ENCODE peak calls at places on chromosomes 3 and 15, in six cellular contexts. R is fibroblast of lung, Q is astrocyte, G is hepatocyte, L is psoas muscle, D is spleen. S is an unnamed sample.

GRCh38 chr3:4067893-4068292 is 235.3 kb upstream of the SETMAR start:
- DNase-seq in R (no peak), Q (no peak), G (no peak), L (no peak), D (no peak), S (no peak)

GRCh38 chr3:16378920-16379319 is 113.9 kb downstream of the OXNAD1 start:
- DNase-seq in R (peak; percentile 73), Q (peak; percentile 63), G (no peak), L (no peak), D (no peak), S (no peak)

GRCh38 chr15:59165726-59166125 is 40.9 kb upstream of the LDHAL6B start:
- DNase-seq in R (peak; percentile 41), Q (no peak), G (no peak), L (no peak), D (no peak), S (peak; percentile 84)

GRCh38 chr3:73056365-73057150 is 4.9 kb upstream of the EBLN2 start:
- DNase-seq in R (no peak), Q (no peak), G (peak; percentile 19), L (no peak), D (no peak), S (no peak)

GRCh38 chr15:65400760-65401606 is 21.8 kb downstream of the IGDCC4 start:
- DNase-seq in R (peak; percentile 63), Q (peak; percentile 49), G (peak; percentile 87), L (peak; percentile 73), D (peak; percentile 81), S (no peak)

GRCh38 chr15:95495033-95495541 is 835.4 kb upstream of the NR2F2 start:
- DNase-seq in R (peak; percentile 35), Q (peak; percentile 21), G (peak; percentile 44), L (no peak), D (no peak), S (no peak)

GRCh38 chr3:16793321-16793720 is 91.4 kb upstream of the PLCL2 start:
- DNase-seq in R (no peak), Q (no peak), G (no peak), L (no peak), D (no peak), S (no peak)

GRCh38 chr3:73141531-73141930 is 80.1 kb downstream of the EBLN2 start:
- DNase-seq in R (no peak), Q (no peak), G (no peak), L (peak; percentile 59), D (no peak), S (no peak)

GRCh38 chr15:67010898-67011619 is 54.3 kb upstream of the SMAD3 start:
- DNase-seq in R (peak; percentile 42), Q (peak; percentile 25), G (no peak), L (no peak), D (no peak), S (no peak)

GRCh38 chr3:24185738-24186384 is 240.8 kb downstream of the NR1D2 start:
- DNase-seq in R (peak; percentile 65), Q (peak; percentile 55), G (peak; percentile 63), L (peak; percentile 23), D (no peak), S (peak; percentile 63)

GRCh38 chr3:118213892-118214291 is 820.8 kb downstream of the IGSF11 start:
- DNase-seq in R (no peak), Q (no peak), G (no peak), L (no peak), D (no peak), S (no peak)

GRCh38 chr3:88113311-88114162 is 36.2 kb upstream of the C3orf38 start:
- DNase-seq in R (peak; percentile 52), Q (peak; percentile 42), G (peak; percentile 82), L (no peak), D (no peak), S (peak; percentile 61)

GRCh38 chr3:23629181-23629893 is 176.4 kb upstream of the UBE2E1 start:
- DNase-seq in R (peak; percentile 90), Q (peak; percentile 86), G (peak; percentile 39), L (no peak), D (no peak), S (peak; percentile 30)

GRCh38 chr15:55823191-55823670 is 80.3 kb upstream of the PRTG start:
- DNase-seq in R (peak; percentile 95), Q (peak; percentile 96), G (peak; percentile 17), L (no peak), D (no peak), S (peak; percentile 18)

GRCh38 chr15:55846108-55846707 is 103.3 kb upstream of the PRTG start:
- DNase-seq in R (peak; percentile 67), Q (peak; percentile 51), G (peak; percentile 80), L (no peak), D (no peak), S (peak; percentile 60)

GRCh38 chr3:39135170-39135805 is 18.1 kb downstream of the CSRNP1 start:
- DNase-seq in R (no peak), Q (no peak), G (no peak), L (no peak), D (no peak), S (no peak)

GRCh38 chr3:98454929-98455328 is 8.1 kb upstream of the OR5K1 start:
- DNase-seq in R (no peak), Q (no peak), G (no peak), L (no peak), D (no peak), S (no peak)

GRCh38 chr3:123766195-123767019 is 117.7 kb downstream of the MYLK start:
- DNase-seq in R (no peak), Q (no peak), G (no peak), L (no peak), D (no peak), S (no peak)

GRCh38 chr3:108590443-108590842 is 921 bp downstream of the DZIP3 start:
- DNase-seq in R (peak; percentile 8), Q (no peak), G (peak; percentile 10), L (no peak), D (no peak), S (peak; percentile 2)

GRCh38 chr3:186772281-186772885 is 11.0 kb upstream of the EIF4A2 start:
- DNase-seq in R (no peak), Q (no peak), G (no peak), L (no peak), D (peak; percentile 81), S (no peak)

GRCh38 chr15:58627706-58628105 is 121.8 kb downstream of the ADAM10 start:
- DNase-seq in R (no peak), Q (no peak), G (no peak), L (no peak), D (no peak), S (no peak)

GRCh38 chr3:77939726-77940125 is 899.8 kb downstream of the ROBO2 start:
- DNase-seq in R (peak; percentile 72), Q (peak; percentile 73), G (no peak), L (no peak), D (no peak), S (peak; percentile 31)

GRCh38 chr15:38535451-38536200 is 29.0 kb downstream of the RASGRP1 start:
- DNase-seq in R (peak; percentile 52), Q (peak; percentile 47), G (no peak), L (peak; percentile 21), D (no peak), S (no peak)

GRCh38 chr15:91737419-91737818 is 116.1 kb upstream of the SLCO3A1 start:
- DNase-seq in R (no peak), Q (no peak), G (no peak), L (no peak), D (no peak), S (no peak)

GRCh38 chr3:112446343-112446742 is 52.9 kb downstream of the BTLA start:
- DNase-seq in R (peak; percentile 88), Q (peak; percentile 87), G (no peak), L (no peak), D (no peak), S (no peak)

GRCh38 chr3:169146112-169146665 is 517.3 kb downstream of the MECOM start:
- DNase-seq in R (peak; percentile 78), Q (peak; percentile 66), G (peak; percentile 47), L (peak; percentile 23), D (peak; percentile 83), S (peak; percentile 41)

GRCh38 chr3:169143471-169143870 is 520.0 kb downstream of the MECOM start:
- DNase-seq in R (no peak), Q (no peak), G (no peak), L (no peak), D (no peak), S (no peak)

GRCh38 chr3:169144271-169144670 is 519.2 kb downstream of the MECOM start:
- DNase-seq in R (no peak), Q (no peak), G (no peak), L (no peak), D (no peak), S (no peak)

GRCh38 chr3:169145551-169145950 is 518.0 kb downstream of the MECOM start:
- DNase-seq in R (no peak), Q (no peak), G (no peak), L (no peak), D (no peak), S (no peak)

GRCh38 chr3:169144691-169145090 is 518.8 kb downstream of the MECOM start:
- DNase-seq in R (no peak), Q (no peak), G (no peak), L (no peak), D (no peak), S (no peak)
- H3K27me3 ChIP-seq in R (no peaks in the 10 kb centered on the region), Q (no peaks in the 10 kb centered on the region), G (peaks cover 27% of the 10 kb centered on the region), L (peaks cover 12% of the 10 kb centered on the region), D (peaks cover 19% of the 10 kb centered on the region), S (peaks cover 59% of the 10 kb centered on the region)

DNA sequence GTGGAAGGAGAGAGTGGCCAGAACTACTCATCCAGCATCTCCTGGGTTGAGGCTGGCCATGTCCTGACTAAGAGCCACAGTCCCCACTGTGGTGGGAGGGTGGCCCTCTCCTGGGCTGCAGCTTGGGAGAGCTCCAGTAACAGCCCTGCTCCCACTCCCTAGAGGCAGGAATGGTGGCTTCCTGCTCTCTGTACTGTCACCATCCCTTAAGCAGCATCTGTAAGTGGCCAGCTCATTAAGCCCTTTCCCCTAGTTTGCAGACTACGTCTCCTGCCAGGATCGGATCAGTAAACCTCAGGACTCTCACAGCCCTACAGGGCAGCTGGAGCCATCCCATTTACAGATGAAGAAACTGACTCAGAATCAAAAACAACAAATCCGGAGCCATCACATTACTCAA is 30.5 kb downstream of the DNAJB8 start:
- DNase-seq in R (peak; percentile 11), Q (no peak), G (no peak), L (no peak), D (no peak), S (no peak)
- H3K27me3 ChIP-seq in R (peaks cover 36% of the 10 kb centered on the region), Q (peaks cover 35% of the 10 kb centered on the region), G (peaks cover 35% of the 10 kb centered on the region), L (peaks cover 15% of the 10 kb centered on the region), D (peaks cover 16% of the 10 kb centered on the region), S (peaks cover 62% of the 10 kb centered on the region)

DNA sequence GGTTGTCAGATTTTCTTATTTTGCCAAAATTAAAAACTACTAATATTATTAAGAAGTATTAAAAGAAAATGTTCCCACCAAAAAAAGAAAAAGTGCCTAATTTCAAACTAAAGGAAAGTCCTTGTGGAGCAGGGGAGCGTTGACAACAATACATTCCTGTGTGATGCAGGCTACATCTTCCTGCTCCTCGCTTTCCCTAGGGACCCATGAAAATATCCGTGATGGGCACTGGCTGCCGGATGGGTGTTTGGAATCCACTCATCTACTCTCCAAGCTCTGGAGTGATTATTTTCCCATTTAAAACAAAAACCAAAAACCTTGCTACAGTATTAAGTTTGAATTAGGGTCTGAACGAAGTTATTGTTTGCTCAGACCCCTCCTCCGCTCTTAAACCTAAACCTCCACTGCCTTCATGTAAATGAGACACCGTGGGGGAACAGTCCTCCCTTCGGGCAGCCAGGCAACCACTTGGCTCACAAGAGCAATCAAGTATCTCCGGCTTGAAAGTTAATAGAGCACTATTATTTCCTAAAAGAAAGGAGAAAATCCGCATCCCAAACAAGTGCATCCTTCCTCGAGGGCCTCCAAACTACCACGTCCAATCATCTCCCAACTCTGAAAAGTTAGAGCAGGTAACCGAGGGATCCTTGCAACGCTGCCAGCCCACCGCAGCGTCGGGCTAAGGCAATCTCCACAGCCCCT is 1.5 kb downstream of the ITGB5 start:
- DNase-seq in R (peak; percentile 36), Q (no peak), G (no peak), L (no peak), D (no peak), S (peak; percentile 18)
- H3K27me3 ChIP-seq in R (no peaks in the 10 kb centered on the region), Q (no peaks in the 10 kb centered on the region), G (no peaks in the 10 kb centered on the region), L (no peaks in the 10 kb centered on the region), D (peaks cover 14% of the 10 kb centered on the region), S (no peaks in the 10 kb centered on the region)

GRCh38 chr3:181693280-181693679 is 18.4 kb upstream of the SOX2 start:
- DNase-seq in R (no peak), Q (no peak), G (no peak), L (no peak), D (no peak), S (no peak)
- H3K27me3 ChIP-seq in R (peaks cover 15% of the 10 kb centered on the region), Q (peaks cover 8% of the 10 kb centered on the region), G (peaks cover 67% of the 10 kb centered on the region), L (peaks cover 13% of the 10 kb centered on the region), D (peaks cover 24% of the 10 kb centered on the region), S (peaks cover 7% of the 10 kb centered on the region)